ENCODE peak calls at places on chromosome 14, in five cellular contexts. W is CD8-positive, alpha-beta T cell; T is endodermal cell; X is lung; C is effector memory CD4-positive, alpha-beta T cell. H is an unnamed sample.

GRCh38 chr14:41605550-41606248 is 977 bp upstream of the LRFN5 start:
- DNase-seq in W (no peak), T (peak; percentile 91), X (no peak), C (no peak), H (no peak)

GRCh38 chr14:52012635-52013034 is 23.3 kb downstream of the RTRAF start:
- DNase-seq in W (no peak), T (no peak), X (no peak), C (no peak), H (no peak)

GRCh38 chr14:77241955-77242354 is 29.1 kb downstream of the NGB start:
- DNase-seq in W (no peak), T (no peak), X (no peak), C (no peak), H (no peak)

GRCh38 chr14:100138082-100138787 is 21.2 kb downstream of the DEGS2 start:
- DNase-seq in W (no peak), T (no peak), X (no peak), C (no peak), H (no peak)

GRCh38 chr14:100104006-100104352 is 38.8 kb downstream of the EVL start:
- DNase-seq in W (no peak), T (no peak), X (no peak), C (no peak), H (no peak)

GRCh38 chr14:53108292-53108937 is 44.7 kb downstream of the DDHD1 start:
- DNase-seq in W (no peak), T (no peak), X (no peak), C (no peak), H (no peak)

GRCh38 chr14:86654558-86655184 is 1124.7 kb downstream of the FLRT2 start:
- DNase-seq in W (no peak), T (peak; percentile 91), X (peak; percentile 45), C (no peak), H (peak; percentile 44)

GRCh38 chr14:50957296-50957695 is 13.0 kb upstream of the PYGL start:
- DNase-seq in W (no peak), T (no peak), X (no peak), C (no peak), H (no peak)

GRCh38 chr14:102392506-102392905 is 29.8 kb downstream of the TECPR2 start:
- DNase-seq in W (no peak), T (no peak), X (no peak), C (no peak), H (no peak)

GRCh38 chr14:99041820-99042174 is 230.2 kb downstream of the BCL11B start:
- DNase-seq in W (no peak), T (peak; percentile 45), X (no peak), C (no peak), H (no peak)

GRCh38 chr14:61192970-61193369 is 88.2 kb downstream of the TMEM30B start:
- DNase-seq in W (no peak), T (no peak), X (no peak), C (no peak), H (no peak)

GRCh38 chr14:22824711-22825359 is 4.9 kb upstream of the MRPL52 start:
- DNase-seq in W (no peak), T (no peak), X (no peak), C (no peak), H (no peak)

GRCh38 chr14:23485311-23485710 is 15.8 kb downstream of the NGDN start:
- DNase-seq in W (no peak), T (peak; percentile 60), X (no peak), C (no peak), H (no peak)

GRCh38 chr14:97187916-97188315 is 390.7 kb downstream of the VRK1 start:
- DNase-seq in W (no peak), T (no peak), X (no peak), C (no peak), H (no peak)

GRCh38 chr14:101604935-101605767 is 43.9 kb downstream of the DIO3 start:
- DNase-seq in W (no peak), T (peak; percentile 30), X (peak; percentile 27), C (no peak), H (no peak)

GRCh38 chr14:39241637-39242036 is 7.9 kb downstream of the MIA2 start:
- DNase-seq in W (no peak), T (no peak), X (no peak), C (no peak), H (no peak)

GRCh38 chr14:89422181-89422951 is 5.3 kb upstream of the FOXN3 start:
- DNase-seq in W (no peak), T (no peak), X (no peak), C (no peak), H (no peak)

GRCh38 chr14:85531594-85532391 is 1.8 kb downstream of the FLRT2 start:
- DNase-seq in W (no peak), T (peak; percentile 72), X (peak; percentile 51), C (no peak), H (no peak)

GRCh38 chr14:31492759-31493498 is 5.1 kb upstream of the GPR33 start:
- DNase-seq in W (no peak), T (peak; percentile 47), X (no peak), C (no peak), H (no peak)

GRCh38 chr14:22184157-22185025 is 404.6 kb downstream of the DAD1 start:
- DNase-seq in W (no peak), T (no peak), X (no peak), C (no peak), H (no peak)

GRCh38 chr14:98548071-98548686 is 723.8 kb downstream of the BCL11B start:
- DNase-seq in W (no peak), T (no peak), X (no peak), C (no peak), H (no peak)

GRCh38 chr14:68556253-68556652 is 236.6 kb downstream of the ZFP36L1 start:
- DNase-seq in W (no peak), T (peak; percentile 76), X (no peak), C (no peak), H (no peak)
- H3K4me1 ChIP-seq in W (peaks cover 7% of the 10 kb centered on the region), T (no peaks in the 10 kb centered on the region), X (peaks cover 15% of the 10 kb centered on the region), C (no peaks in the 10 kb centered on the region), H (no peaks in the 10 kb centered on the region)

GRCh38 chr14:74952195-74952665 is 3.2 kb downstream of the PGF start:
- DNase-seq in W (no peak), T (no peak), X (no peak), C (no peak), H (no peak)
- H3K4me3 ChIP-seq in W (no peak overlapping the region), T (no peak overlapping the region), X (no peak overlapping the region), C (no peak overlapping the region), H (no peak overlapping the region)

GRCh38 chr14:55628426-55628825 is 48.4 kb downstream of the KTN1 start:
- DNase-seq in W (no peak), T (no peak), X (no peak), C (no peak), H (no peak)
- H3K36me3 ChIP-seq in W (peaks cover 24% of the 10 kb centered on the region), T (peaks cover 68% of the 10 kb centered on the region), X (peaks cover 7% of the 10 kb centered on the region), C (peaks cover 32% of the 10 kb centered on the region), H (peaks cover 43% of the 10 kb centered on the region)

GRCh38 chr14:105864651-105865265 is 338.4 kb downstream of the TMEM121 start:
- DNase-seq in W (no peak), T (peak; percentile 17), X (no peak), C (no peak), H (no peak)

GRCh38 chr14:105863296-105864108 is 337.1 kb downstream of the TMEM121 start:
- DNase-seq in W (no peak), T (peak; percentile 11), X (no peak), C (no peak), H (no peak)

GRCh38 chr14:105862581-105863239 is 336.3 kb downstream of the TMEM121 start:
- DNase-seq in W (no peak), T (peak; percentile 3), X (no peak), C (no peak), H (no peak)

GRCh38 chr14:105865266-105865903 is 339.0 kb downstream of the TMEM121 start:
- DNase-seq in W (no peak), T (peak; percentile 3), X (no peak), C (no peak), H (no peak)

GRCh38 chr14:105864116-105864515 is 337.7 kb downstream of the TMEM121 start:
- DNase-seq in W (no peak), T (no peak), X (no peak), C (no peak), H (no peak)
- H3K4me1 ChIP-seq in W (peaks cover 36% of the 10 kb centered on the region), T (no peaks in the 10 kb centered on the region), X (no peaks in the 10 kb centered on the region), C (no peaks in the 10 kb centered on the region), H (peaks cover 12% of the 10 kb centered on the region)

GRCh38 chr14:104202259-104203070 is 64.1 kb downstream of the KIF26A start:
- DNase-seq in W (no peak), T (no peak), X (peak; percentile 50), C (no peak), H (no peak)
- H3K4me3 ChIP-seq in W (no peak overlapping the region), T (no peak overlapping the region), X (no peak overlapping the region), C (no peak overlapping the region), H (no peak overlapping the region)

GRCh38 chr14:95133282-95133681 is 24.0 kb downstream of the DICER1 start:
- DNase-seq in W (no peak), T (no peak), X (no peak), C (no peak), H (no peak)
- H3K36me3 ChIP-seq in W (peaks cover 10% of the 10 kb centered on the region), T (peaks cover 65% of the 10 kb centered on the region), X (peaks cover 2% of the 10 kb centered on the region), C (peaks cover 21% of the 10 kb centered on the region), H (peaks cover 34% of the 10 kb centered on the region)

DNA sequence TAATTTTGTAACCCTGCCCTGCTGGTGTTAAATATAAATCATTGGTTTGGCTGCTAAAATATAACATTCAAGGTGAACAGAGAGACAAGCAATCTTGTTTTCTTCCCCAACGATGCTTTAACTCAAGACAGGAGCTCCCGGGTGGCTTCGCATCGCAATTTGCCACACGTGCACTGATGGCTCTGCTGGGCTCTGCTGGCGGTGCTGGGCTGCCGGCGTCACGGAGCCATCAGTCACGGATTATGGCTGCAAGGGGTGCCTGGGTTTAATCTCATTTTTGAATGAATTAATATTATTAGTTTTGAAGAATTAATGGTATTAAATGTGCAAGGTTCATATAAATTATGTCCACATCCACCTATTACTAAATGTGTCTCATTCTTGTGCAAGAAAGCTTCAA is 44.9 kb upstream of the TMEM260 start:
- DNase-seq in W (no peak), T (no peak), X (no peak), C (no peak), H (no peak)
- H3K4me1 ChIP-seq in W (no peaks in the 10 kb centered on the region), T (peaks cover 11% of the 10 kb centered on the region), X (no peaks in the 10 kb centered on the region), C (no peaks in the 10 kb centered on the region), H (no peaks in the 10 kb centered on the region)

GRCh38 chr14:60163741-60164140 is 1.5 kb downstream of the DHRS7 start:
- DNase-seq in W (no peak), T (no peak), X (no peak), C (no peak), H (no peak)

GRCh38 chr14:60166144-60166543 is 946 bp upstream of the DHRS7 start:
- DNase-seq in W (no peak), T (no peak), X (no peak), C (no peak), H (no peak)

GRCh38 chr14:60164404-60164716 is 838 bp downstream of the DHRS7 start:
- DNase-seq in W (no peak), T (no peak), X (no peak), C (no peak), H (no peak)

GRCh38 chr14:60164717-60165546 is at the start of gene DHRS7:
- DNase-seq in W (peak; percentile 28), T (peak; percentile 90), X (peak; percentile 84), C (peak; percentile 40), H (peak; percentile 35)

GRCh38 chr14:60165547-60165876 is 314 bp upstream of the DHRS7 start:
- DNase-seq in W (no peak), T (no peak), X (no peak), C (no peak), H (no peak)
- H3K4me3 ChIP-seq in W (peak overlapping the region; percentile 68), T (peak overlapping the region; percentile 83), X (peak overlapping the region; percentile 82), C (peak overlapping the region; percentile 79), H (peak overlapping the region; percentile 75)